ENCODE peak calls at places on chromosomes 7 and 10, in six cellular contexts. E, D, W, O, N and P are unnamed samples.

GRCh38 chr10:61662794-61663259 is at the start of gene CABCOCO1:
- DNase-seq in E (peak; percentile 56), D (no peak), W (no peak), O (no peak), N (peak; percentile 60), P (peak; percentile 78)

GRCh38 chr7:81004098-81004497 is 85.2 kb upstream of the SEMA3C start:
- DNase-seq in E (peak; percentile 79), D (no peak), W (no peak), O (no peak), N (no peak), P (no peak)

GRCh38 chr10:97367126-97367649 is 32.7 kb upstream of the FRAT2 start:
- DNase-seq in E (no peak), D (no peak), W (no peak), O (no peak), N (no peak), P (no peak)

GRCh38 chr7:95501261-95501816 is 15.6 kb downstream of the ASB4 start:
- DNase-seq in E (peak; percentile 45), D (peak; percentile 6), W (no peak), O (no peak), N (peak; percentile 74), P (peak; percentile 16)

GRCh38 chr7:424961-425793 is 94.5 kb downstream of the PDGFA start:
- DNase-seq in E (no peak), D (no peak), W (no peak), O (no peak), N (no peak), P (no peak)

GRCh38 chr7:136045181-136045580 is 68.0 kb upstream of the MTPN start:
- DNase-seq in E (no peak), D (no peak), W (no peak), O (no peak), N (no peak), P (no peak)

GRCh38 chr7:66352071-66352470 is 146.9 kb downstream of the TPST1 start:
- DNase-seq in E (peak; percentile 61), D (no peak), W (no peak), O (no peak), N (peak; percentile 33), P (peak; percentile 28)

GRCh38 chr10:132868995-132869394 is 73.4 kb downstream of the CFAP46 start:
- DNase-seq in E (no peak), D (no peak), W (no peak), O (no peak), N (no peak), P (no peak)

GRCh38 chr7:27199820-27200760 is at the start of gene HOXA13:
- DNase-seq in E (no peak), D (no peak), W (no peak), O (peak; percentile 86), N (peak; percentile 6), P (peak; percentile 93)

GRCh38 chr7:16345979-16346958 is 75.1 kb downstream of the CRPPA start:
- DNase-seq in E (peak; percentile 88), D (no peak), W (no peak), O (no peak), N (peak; percentile 99), P (no peak)

GRCh38 chr7:75879771-75880184 is 944 bp downstream of the RHBDD2 start:
- DNase-seq in E (peak; percentile 85), D (no peak), W (peak; percentile 44), O (no peak), N (no peak), P (no peak)

GRCh38 chr7:43586251-43586900 is 3.5 kb downstream of the STK17A start:
- DNase-seq in E (peak; percentile 70), D (no peak), W (no peak), O (no peak), N (peak; percentile 43), P (no peak)

GRCh38 chr7:64630496-64630895 is 35.4 kb upstream of the ZNF107 start:
- DNase-seq in E (peak; percentile 38), D (no peak), W (no peak), O (peak; percentile 21), N (no peak), P (peak; percentile 29)

GRCh38 chr10:69974551-69975155 is 78.0 kb upstream of the MACROH2A2 start:
- DNase-seq in E (peak; percentile 91), D (no peak), W (no peak), O (peak; percentile 18), N (no peak), P (no peak)

GRCh38 chr10:79463578-79464496 is 18.4 kb upstream of the ZCCHC24 start:
- DNase-seq in E (no peak), D (no peak), W (no peak), O (no peak), N (no peak), P (no peak)

GRCh38 chr10:31101123-31101522 is 69.5 kb upstream of the ZNF438 start:
- DNase-seq in E (peak; percentile 95), D (peak; percentile 78), W (no peak), O (no peak), N (peak; percentile 88), P (no peak)

GRCh38 chr10:77884181-77884580 is 42.4 kb downstream of the DLG5 start:
- DNase-seq in E (no peak), D (no peak), W (no peak), O (peak; percentile 9), N (no peak), P (no peak)

GRCh38 chr7:100017300-100017699 is 1.9 kb downstream of the ZKSCAN1 start:
- DNase-seq in E (no peak), D (no peak), W (no peak), O (no peak), N (no peak), P (no peak)

GRCh38 chr10:43234471-43235041 is 32.3 kb downstream of the RASGEF1A start:
- DNase-seq in E (no peak), D (no peak), W (no peak), O (no peak), N (no peak), P (no peak)

GRCh38 chr7:100472854-100473499 is 6.0 kb downstream of the TSC22D4 start:
- DNase-seq in E (peak; percentile 44), D (peak; percentile 32), W (no peak), O (no peak), N (peak; percentile 24), P (peak; percentile 43)

GRCh38 chr10:110885932-110886674 is 14.4 kb downstream of the PDCD4 start:
- DNase-seq in E (no peak), D (no peak), W (no peak), O (no peak), N (no peak), P (no peak)